ENCODE peak calls at places on chromosomes 4 and X, in five cellular contexts. N, U, I, D and M are unnamed samples.

GRCh38 chrX:35562395-35562794 is 235.7 kb upstream of the MAGEB16 start:
- DNase-seq in N (no peak), U (no peak), I (no peak), D (no peak), M (no peak)

GRCh38 chr4:1216869-1217294 is 32.0 kb downstream of the CTBP1 start:
- DNase-seq in N (peak; percentile 78), U (peak; percentile 58), I (no peak), D (peak; percentile 65), M (no peak)

GRCh38 chr4:98055800-98056501 is 87.3 kb downstream of the STPG2 start:
- DNase-seq in N (no peak), U (no peak), I (no peak), D (no peak), M (no peak)

GRCh38 chr4:163666335-163666888 is 171.9 kb downstream of the TMA16 start:
- DNase-seq in N (no peak), U (no peak), I (no peak), D (peak; percentile 38), M (no peak)

GRCh38 chr4:109365944-109366343 is 63.5 kb upstream of the COL25A1 start:
- DNase-seq in N (no peak), U (no peak), I (no peak), D (no peak), M (no peak)

GRCh38 chr4:16890651-16891050 is 7.8 kb downstream of the LDB2 start:
- DNase-seq in N (no peak), U (no peak), I (no peak), D (no peak), M (no peak)

GRCh38 chr4:15883611-15884243 is 54.8 kb downstream of the FGFBP1 start:
- DNase-seq in N (no peak), U (no peak), I (no peak), D (no peak), M (no peak)

GRCh38 chr4:140673729-140674128 is 82.5 kb downstream of the TBC1D9 start:
- DNase-seq in N (no peak), U (no peak), I (peak; percentile 38), D (no peak), M (no peak)

GRCh38 chr4:53490161-53490915 is 100.9 kb downstream of the LNX1 start:
- DNase-seq in N (no peak), U (no peak), I (peak; percentile 86), D (no peak), M (no peak)

GRCh38 chr4:111977419-111977965 is 167.8 kb upstream of the FAM241A start:
- DNase-seq in N (no peak), U (no peak), I (no peak), D (no peak), M (no peak)
- TF ChIP-seq CTCF in N (no peak), U (no peak), I (no peak), D (no peak), M (no peak)

GRCh38 chrX:413322-414201 is 26.9 kb upstream of the PPP2R3B start:
- DNase-seq in N (no peak), U (peak; percentile 74), I (no peak), D (no peak), M (no peak)
- TF ChIP-seq CTCF in N (no peak), U (peak; percentile 42), I (no peak), D (no peak), M (no peak)

GRCh38 chr4:46270986-46271596 is 118.8 kb downstream of the GABRA2 start:
- DNase-seq in N (no peak), U (no peak), I (peak; percentile 26), D (peak; percentile 0), M (peak; percentile 59)

GRCh38 chr4:46277165-46277951 is 112.6 kb downstream of the GABRA2 start:
- DNase-seq in N (no peak), U (no peak), I (no peak), D (no peak), M (no peak)

DNA sequence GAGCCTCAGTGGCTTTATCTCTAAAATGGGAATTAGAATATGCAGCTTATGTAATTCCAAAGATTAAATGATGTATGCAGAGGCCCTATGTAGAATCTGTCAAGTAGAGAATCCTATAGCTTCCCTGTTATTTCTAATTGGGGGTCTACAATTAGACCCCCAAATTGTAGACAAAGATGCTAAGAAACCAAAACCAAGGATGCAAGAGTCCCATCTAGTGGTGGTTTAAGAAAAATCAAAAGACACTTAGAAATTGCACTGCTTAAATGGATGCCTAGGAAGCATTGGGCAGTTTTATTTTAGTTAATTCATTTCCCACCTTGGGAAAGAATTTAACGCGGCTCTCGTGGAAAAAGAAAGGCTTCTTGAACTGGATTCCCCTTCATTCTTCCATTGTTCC is 115.2 kb downstream of the GABRA2 start:
- DNase-seq in N (no peak), U (no peak), I (peak; percentile 11), D (no peak), M (peak; percentile 26)
- TF ChIP-seq CTCF in N (peak; percentile 26), U (peak; percentile 35), I (peak; percentile 30), D (no peak), M (peak; percentile 55)

GRCh38 chr4:76984127-76984526 is 34.6 kb downstream of the SEPTIN11 start:
- DNase-seq in N (peak; percentile 34), U (no peak), I (peak; percentile 83), D (no peak), M (peak; percentile 26)
- TF ChIP-seq CTCF in N (peak; percentile 37), U (peak; percentile 51), I (peak; percentile 42), D (no peak), M (peak; percentile 38)

GRCh38 chr4:102623622-102624021 is 122.5 kb downstream of the NFKB1 start:
- DNase-seq in N (no peak), U (no peak), I (peak; percentile 61), D (no peak), M (peak; percentile 48)
- TF ChIP-seq CTCF in N (peak; percentile 18), U (no peak), I (peak; percentile 16), D (no peak), M (peak; percentile 12)